ENCODE peak calls at places on chromosome 14, in five cellular contexts. X, S, Z, P and W are unnamed samples.
A peak's percentile ranks its signal among the peaks of the same experiment; 100 is the strongest.

GRCh38 chr14:75428230-75429104 is 645 bp downstream of the JDP2 start:
- DNase-seq in X (peak; percentile 38), S (no peak), Z (peak; percentile 20), P (peak; percentile 29), W (no peak)

GRCh38 chr14:103118019-103118662 is 5.1 kb upstream of the TNFAIP2 start:
- DNase-seq in X (peak; percentile 46), S (peak; percentile 76), Z (no peak), P (peak; percentile 48), W (no peak)

GRCh38 chr14:95360828-95361227 is 41.1 kb upstream of the CLMN start:
- DNase-seq in X (no peak), S (no peak), Z (no peak), P (no peak), W (no peak)

GRCh38 chr14:102811254-102811963 is 34.2 kb downstream of the TRAF3 start:
- DNase-seq in X (no peak), S (no peak), Z (no peak), P (no peak), W (no peak)

GRCh38 chr14:21090194-21090939 is 8.1 kb downstream of the ZNF219 start:
- DNase-seq in X (no peak), S (no peak), Z (no peak), P (peak; percentile 15), W (no peak)

GRCh38 chr14:21268612-21269251 is 510 bp downstream of the HNRNPC start:
- DNase-seq in X (peak; percentile 66), S (peak; percentile 51), Z (peak; percentile 62), P (peak; percentile 78), W (no peak)

GRCh38 chr14:102540310-102541028 is 30.9 kb upstream of the ANKRD9 start:
- DNase-seq in X (no peak), S (no peak), Z (no peak), P (peak; percentile 42), W (peak; percentile 79)

GRCh38 chr14:99177046-99177655 is 94.8 kb downstream of the BCL11B start:
- DNase-seq in X (no peak), S (no peak), Z (no peak), P (no peak), W (no peak)

GRCh38 chr14:79186523-79186922 is 1016.4 kb downstream of the NRXN3 start:
- DNase-seq in X (no peak), S (no peak), Z (no peak), P (peak; percentile 39), W (no peak)

GRCh38 chr14:67892466-67893120 is 73.0 kb downstream of the RAD51B start:
- DNase-seq in X (no peak), S (no peak), Z (no peak), P (no peak), W (no peak)

GRCh38 chr14:104643306-104643705 is 38.7 kb upstream of the TMEM179 start:
- DNase-seq in X (no peak), S (no peak), Z (no peak), P (no peak), W (no peak)
- TF ChIP-seq CTCF in X (no peak), S (no peak), Z (no peak), P (no peak), W (no peak)

GRCh38 chr14:22824711-22825359 is 4.9 kb upstream of the MRPL52 start:
- DNase-seq in X (peak; percentile 94), S (no peak), Z (no peak), P (peak; percentile 98), W (peak; percentile 81)
- TF ChIP-seq CTCF in X (no peak), S (no peak), Z (no peak), P (no peak), W (no peak)

DNA sequence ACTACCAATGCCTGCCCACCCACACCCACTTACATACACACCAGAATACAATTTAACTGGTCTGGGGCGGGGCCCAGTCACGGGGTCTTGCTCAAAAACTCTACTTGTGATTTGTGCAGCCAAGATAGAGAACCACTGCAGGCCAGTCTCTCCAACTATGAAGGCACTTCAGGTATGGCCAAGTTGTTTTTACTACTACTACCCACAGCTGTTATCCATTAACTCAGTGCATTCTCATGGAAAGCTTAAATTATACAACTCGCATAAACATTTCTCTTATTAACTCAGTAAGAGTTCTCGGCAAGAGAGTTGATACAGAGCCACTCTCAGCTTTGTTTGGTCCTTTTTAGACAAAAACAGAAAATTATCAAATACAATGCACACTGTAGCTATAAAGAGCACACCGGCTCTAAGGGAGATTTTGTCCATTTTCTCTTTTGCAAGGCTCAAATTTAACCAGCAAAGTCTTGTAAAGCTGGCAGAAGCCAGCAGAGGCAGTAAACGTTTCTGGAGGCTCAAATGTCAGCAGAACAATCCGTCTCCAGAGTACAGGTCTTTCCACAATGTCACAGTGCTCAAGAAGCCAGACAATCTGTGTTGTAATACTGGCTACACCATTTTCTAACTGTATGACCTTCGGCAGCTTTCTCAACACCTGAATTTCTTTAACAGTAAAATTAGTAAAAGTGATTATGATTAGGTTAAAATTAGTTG is 85.9 kb downstream of the PTGER2 start:
- DNase-seq in X (peak; percentile 68), S (no peak), Z (peak; percentile 17), P (no peak), W (no peak)
- TF ChIP-seq CTCF in X (peak; percentile 45), S (no peak), Z (peak; percentile 6), P (no peak), W (peak; percentile 10)

DNA sequence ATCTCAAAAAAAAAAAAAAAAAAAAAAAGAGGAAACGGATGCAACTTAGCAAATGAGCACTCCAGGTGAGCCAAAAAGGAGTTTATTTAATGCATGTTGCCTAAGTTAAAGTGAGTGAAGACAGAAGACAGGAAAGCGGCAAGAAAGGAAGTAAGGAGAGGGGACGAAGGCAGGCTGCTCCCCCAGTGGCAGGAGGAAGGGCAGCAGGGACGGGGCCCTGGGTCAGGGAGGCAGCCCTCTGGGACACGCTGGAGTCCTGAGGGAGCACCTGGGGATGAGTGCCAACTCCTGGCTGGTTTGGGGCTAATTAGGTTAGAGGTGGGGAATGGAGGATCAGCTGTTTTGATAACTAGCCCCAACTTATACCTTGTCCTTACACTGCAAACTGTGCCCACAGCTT is 37.0 kb upstream of the SPTLC2 start:
- DNase-seq in X (no peak), S (no peak), Z (no peak), P (no peak), W (no peak)
- TF ChIP-seq CTCF in X (peak; percentile 24), S (no peak), Z (peak; percentile 12), P (peak; percentile 20), W (peak; percentile 13)

GRCh38 chr14:65808390-65808789 is 395.9 kb downstream of the FUT8 start:
- DNase-seq in X (no peak), S (no peak), Z (no peak), P (no peak), W (no peak)
- TF ChIP-seq CTCF in X (no peak), S (no peak), Z (no peak), P (no peak), W (no peak)

GRCh38 chr14:76510255-76510654 is 134.3 kb downstream of the ESRRB start:
- DNase-seq in X (no peak), S (no peak), Z (no peak), P (no peak), W (no peak)

GRCh38 chr14:76516884-76517283 is 140.9 kb downstream of the ESRRB start:
- DNase-seq in X (no peak), S (peak; percentile 37), Z (no peak), P (no peak), W (peak; percentile 85)

GRCh38 chr14:76518366-76518765 is 142.4 kb downstream of the ESRRB start:
- DNase-seq in X (no peak), S (no peak), Z (no peak), P (no peak), W (no peak)

GRCh38 chr14:76509291-76509690 is 133.4 kb downstream of the ESRRB start:
- DNase-seq in X (no peak), S (no peak), Z (no peak), P (no peak), W (no peak)

GRCh38 chr14:76514599-76514998 is 138.7 kb downstream of the ESRRB start:
- DNase-seq in X (no peak), S (no peak), Z (no peak), P (peak; percentile 3), W (no peak)
- TF ChIP-seq CTCF in X (peak; percentile 6), S (no peak), Z (peak; percentile 17), P (no peak), W (peak; percentile 69)

GRCh38 chr14:91484186-91484585 is 25.9 kb downstream of the PPP4R3A start:
- DNase-seq in X (no peak), S (no peak), Z (no peak), P (no peak), W (no peak)

GRCh38 chr14:91484744-91485143 is 25.4 kb downstream of the PPP4R3A start:
- DNase-seq in X (no peak), S (no peak), Z (no peak), P (no peak), W (no peak)

GRCh38 chr14:91477388-91477787 is 32.7 kb downstream of the PPP4R3A start:
- DNase-seq in X (no peak), S (no peak), Z (no peak), P (no peak), W (no peak)

GRCh38 chr14:91482278-91483023 is 27.7 kb downstream of the PPP4R3A start:
- DNase-seq in X (peak; percentile 61), S (no peak), Z (no peak), P (peak; percentile 47), W (no peak)
- TF ChIP-seq CTCF in X (no peak), S (no peak), Z (no peak), P (no peak), W (no peak)

DNA sequence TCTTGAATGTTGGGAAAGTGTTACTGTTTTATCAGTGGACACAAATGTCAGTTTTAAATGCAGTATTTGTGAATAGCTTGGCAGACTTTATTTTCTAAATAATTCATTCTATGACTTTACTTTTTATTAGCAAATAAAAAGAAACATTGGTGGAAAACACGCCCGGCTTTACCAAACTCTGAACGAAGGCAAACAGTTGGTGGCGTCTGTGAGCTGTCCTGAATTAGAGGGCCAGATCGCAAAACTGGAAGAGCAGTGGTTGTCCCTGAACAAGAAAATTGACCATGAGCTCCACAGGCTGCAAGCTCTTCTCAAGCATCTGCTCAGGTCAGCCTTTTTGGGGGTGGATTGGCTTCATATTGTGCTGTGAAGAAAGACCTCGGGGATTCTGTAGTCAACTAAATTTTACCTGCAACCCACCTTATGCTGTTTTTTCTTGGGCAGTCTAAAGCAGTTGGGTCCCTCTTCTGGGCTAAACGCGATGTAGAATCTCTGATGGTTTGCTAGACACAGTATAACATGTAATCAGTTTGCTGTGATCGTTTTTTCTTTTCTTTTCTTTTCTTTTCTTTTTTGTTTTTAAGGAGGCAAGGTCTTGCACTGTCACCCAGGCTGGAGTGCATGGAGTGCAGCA is 156.4 kb downstream of the ESR2 start:
- DNase-seq in X (peak; percentile 6), S (no peak), Z (peak; percentile 35), P (peak; percentile 50), W (no peak)
- TF ChIP-seq CTCF in X (peak; percentile 41), S (no peak), Z (peak; percentile 31), P (peak; percentile 34), W (peak; percentile 23)

DNA sequence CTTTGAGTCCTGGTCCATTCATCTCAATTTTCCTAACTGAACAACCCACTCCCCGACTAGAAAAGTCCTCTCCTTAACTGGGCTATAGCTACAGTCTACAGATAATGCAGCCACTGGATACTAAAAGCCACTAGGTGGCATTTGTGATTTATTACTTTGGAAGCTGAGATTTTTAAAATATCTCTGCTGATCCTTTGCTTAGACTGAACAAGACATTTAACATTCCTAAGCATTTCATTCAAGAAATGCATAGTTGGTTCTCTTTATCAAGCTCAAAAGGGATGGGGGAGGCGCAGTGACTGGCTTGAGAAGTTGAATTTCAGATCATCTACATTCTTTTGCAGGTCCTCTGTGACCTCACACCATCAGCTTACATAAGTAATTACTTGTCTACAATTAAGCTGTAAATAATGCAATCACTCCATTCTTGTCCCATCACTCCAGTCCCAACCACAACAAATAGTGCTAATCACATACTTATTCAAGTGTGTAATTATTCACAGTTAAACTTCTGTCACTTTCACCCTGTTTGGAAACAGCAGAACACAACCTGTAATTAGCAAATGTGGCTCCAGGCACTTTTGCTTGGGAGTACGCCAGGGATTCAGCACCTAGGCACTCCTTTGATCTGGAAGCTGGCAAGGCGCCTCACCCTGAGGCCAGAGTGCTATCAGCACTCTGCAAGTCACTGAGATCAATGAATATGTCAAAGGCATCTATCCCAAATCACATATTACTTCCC is 203.5 kb downstream of the NOVA1 start:
- DNase-seq in X (peak; percentile 1), S (no peak), Z (peak; percentile 50), P (peak; percentile 39), W (peak; percentile 28)
- TF ChIP-seq CTCF in X (no peak), S (no peak), Z (peak; percentile 62), P (peak; percentile 42), W (peak; percentile 41)